ENCODE peak calls at places on chromosomes 3 and 15, in four cellular contexts. Q, Y, I and J are unnamed samples.

GRCh38 chr3:113557374-113557773 is 25.0 kb downstream of the SIDT1 start:
- DNase-seq in Q (no peak), Y (peak), I (no peak), J (no peak)

GRCh38 chr3:32421185-32421584 is 29.5 kb downstream of the CMTM7 start:
- DNase-seq in Q (no peak), Y (no peak), I (no peak), J (no peak)

GRCh38 chr15:64883997-64884511 is 27.6 kb upstream of the ANKDD1A start:
- DNase-seq in Q (peak), Y (peak), I (peak), J (peak)

GRCh38 chr3:56874269-56874668 is 72.5 kb upstream of the ARHGEF3 start:
- DNase-seq in Q (no peak), Y (no peak), I (no peak), J (no peak)

GRCh38 chr15:39580630-39581500 is at the start of gene THBS1:
- DNase-seq in Q (no peak), Y (peak), I (peak), J (peak)

GRCh38 chr3:13267348-13267659 is 152.8 kb downstream of the NUP210 start:
- DNase-seq in Q (no peak), Y (no peak), I (no peak), J (no peak)

GRCh38 chr3:135760581-135760980 is 204.9 kb upstream of the PPP2R3A start:
- DNase-seq in Q (no peak), Y (no peak), I (no peak), J (no peak)

GRCh38 chr3:171783086-171783485 is 27.2 kb downstream of the PLD1 start:
- DNase-seq in Q (no peak), Y (peak), I (no peak), J (no peak)

GRCh38 chr3:133943639-133944131 is 48.0 kb upstream of the RAB6B start:
- DNase-seq in Q (no peak), Y (peak), I (no peak), J (no peak)

GRCh38 chr3:195443391-195443989 is 670 bp upstream of the ACAP2 start:
- DNase-seq in Q (no peak), Y (no peak), I (no peak), J (no peak)

GRCh38 chr3:2198880-2199279 is 100.2 kb downstream of the CNTN4 start:
- DNase-seq in Q (no peak), Y (no peak), I (no peak), J (no peak)

GRCh38 chr15:39682366-39682765 is 100.3 kb downstream of the FSIP1 start:
- DNase-seq in Q (no peak), Y (no peak), I (no peak), J (no peak)

GRCh38 chr3:127173516-127174166 is 19.3 kb upstream of the PRR23E start:
- DNase-seq in Q (no peak), Y (no peak), I (no peak), J (no peak)

GRCh38 chr15:25345943-25346342 is 92.9 kb downstream of the UBE3A start:
- DNase-seq in Q (no peak), Y (peak), I (no peak), J (no peak)

GRCh38 chr3:169104541-169104940 is 559.0 kb downstream of the MECOM start:
- DNase-seq in Q (no peak), Y (peak), I (no peak), J (no peak)

GRCh38 chr15:62071711-62072308 is 5.0 kb downstream of the C2CD4A start:
- DNase-seq in Q (no peak), Y (peak), I (peak), J (no peak)

DNA sequence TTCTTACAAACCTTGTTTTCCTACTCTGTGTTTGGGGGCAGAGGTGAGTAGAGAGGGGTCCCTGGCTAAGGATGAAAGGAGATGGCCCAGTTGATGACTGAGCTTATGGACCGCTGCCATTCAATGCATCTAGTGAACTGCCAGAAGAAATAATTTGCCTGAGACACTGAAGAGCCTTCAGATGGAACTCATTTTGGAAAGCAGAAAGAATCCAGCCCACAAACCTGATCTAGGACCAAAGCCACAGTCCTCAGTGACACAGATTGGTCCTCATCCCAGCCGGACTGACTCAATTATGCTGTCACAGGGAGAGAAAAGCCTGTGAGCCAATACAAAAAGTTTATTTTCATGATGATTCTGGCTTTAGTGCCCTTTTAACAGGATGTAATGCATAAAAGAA is 82.7 kb downstream of the CD47 start:
- DNase-seq in Q (no peak), Y (peak), I (no peak), J (no peak)
- TF ChIP-seq CTCF in Q (no peak), Y (no peak), I (no peak), J (no peak)

DNA sequence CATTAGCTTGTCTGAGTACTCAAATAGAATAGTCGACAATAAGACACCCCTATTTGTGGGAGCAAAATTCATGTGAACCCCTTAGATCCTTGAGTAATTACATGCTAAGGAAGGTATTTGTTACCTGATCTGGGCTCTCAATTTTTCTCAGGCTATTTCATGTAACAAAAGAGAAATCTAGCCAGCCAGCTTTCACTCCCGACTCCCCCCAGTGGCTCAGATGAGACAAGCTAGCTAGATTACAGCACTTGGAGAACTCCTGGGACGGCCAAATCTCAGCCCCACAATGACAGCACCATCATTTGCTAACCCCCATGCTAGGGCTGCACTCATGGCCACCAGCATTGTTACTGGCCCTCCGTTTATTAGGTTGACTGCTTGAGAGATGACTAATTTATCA is 41.3 kb downstream of the GLDN start:
- DNase-seq in Q (no peak), Y (peak), I (peak), J (no peak)
- TF ChIP-seq CTCF in Q (peak), Y (peak), I (peak), J (peak)

GRCh38 chr3:46715507-46716175 is 2.0 kb downstream of the PRSS50 start:
- DNase-seq in Q (no peak), Y (no peak), I (peak), J (peak)

GRCh38 chr3:46719735-46720271 is 2.1 kb upstream of the PRSS50 start:
- DNase-seq in Q (no peak), Y (no peak), I (no peak), J (no peak)

GRCh38 chr3:46719044-46719565 is 1.4 kb upstream of the PRSS50 start:
- DNase-seq in Q (no peak), Y (no peak), I (no peak), J (no peak)

GRCh38 chr3:46716461-46717441 is 918 bp downstream of the PRSS50 start:
- DNase-seq in Q (no peak), Y (no peak), I (peak), J (no peak)

DNA sequence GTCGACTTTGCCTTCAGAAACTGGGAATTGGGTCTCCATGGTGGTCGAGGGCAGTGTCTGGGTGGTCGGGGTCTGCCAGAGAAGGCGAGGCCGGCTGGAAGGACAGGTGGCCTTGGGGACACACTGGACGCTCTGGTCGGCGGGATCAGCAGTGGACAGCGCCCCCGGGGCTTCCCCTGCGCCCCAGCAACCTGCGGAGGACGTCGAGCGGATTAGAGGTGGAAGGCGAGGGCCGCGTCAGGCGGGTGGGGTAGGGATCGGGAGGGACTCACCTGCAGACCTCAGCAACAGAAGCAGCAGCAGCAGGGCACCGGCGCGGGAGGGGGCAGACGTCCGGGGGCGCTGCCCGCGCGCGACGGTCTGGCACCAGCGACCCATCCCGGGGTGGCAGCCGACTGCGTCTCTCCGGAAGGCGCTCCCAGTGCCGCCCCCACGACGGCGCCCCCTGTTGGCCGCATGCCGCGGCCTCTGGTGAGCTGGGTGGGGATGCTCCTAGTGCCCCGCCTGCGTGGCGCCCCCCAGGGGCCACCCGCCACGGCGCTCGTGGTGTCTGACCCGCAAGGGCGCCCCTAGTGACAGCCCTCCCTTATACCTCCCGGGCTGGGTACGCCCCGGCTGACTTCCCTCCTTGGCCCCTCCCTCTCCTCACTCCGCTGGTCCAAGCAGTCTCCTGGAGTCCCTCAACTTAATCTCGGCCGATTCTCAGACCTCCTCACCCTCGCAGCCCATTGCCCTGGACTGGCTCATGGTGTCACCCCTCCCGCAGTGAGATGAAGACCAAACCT is at the start of gene PRSS50:
- DNase-seq in Q (no peak), Y (no peak), I (peak), J (no peak)
- TF ChIP-seq CTCF in Q (peak), Y (no peak), I (peak), J (peak)

GRCh38 chr3:76753599-76753998 is 286.3 kb upstream of the ROBO2 start:
- DNase-seq in Q (no peak), Y (no peak), I (no peak), J (no peak)
- TF ChIP-seq CTCF in Q (no peak), Y (no peak), I (no peak), J (no peak)

GRCh38 chr3:66195347-66195783 is 25.4 kb upstream of the SLC25A26 start:
- DNase-seq in Q (no peak), Y (peak), I (peak), J (peak)
- TF ChIP-seq CTCF in Q (no peak), Y (peak), I (peak), J (no peak)

GRCh38 chr15:60967728-60968127 is 261.4 kb downstream of the RORA start:
- DNase-seq in Q (no peak), Y (no peak), I (no peak), J (no peak)
- TF ChIP-seq CTCF in Q (no peak), Y (no peak), I (no peak), J (no peak)